ENCODE peak calls at places on chromosome 5, in five cellular contexts. Z is coronary artery; R is left ventricle myocardium inferior; W is breast epithelium; X is CD8-positive, alpha-beta memory T cell. H is an unnamed sample.

GRCh38 chr5:4674176-4674575 is 466.0 kb upstream of the ADAMTS16 start:
- DNase-seq in Z (no peak), R (no peak), W (no peak), X (no peak), H (no peak)

GRCh38 chr5:153460421-153460820 is 30.0 kb upstream of the GRIA1 start:
- DNase-seq in Z (no peak), R (no peak), W (no peak), X (no peak), H (no peak)

GRCh38 chr5:41896230-41896629 is 7.9 kb upstream of the RIMOC1 start:
- DNase-seq in Z (no peak), R (no peak), W (no peak), X (no peak), H (no peak)

GRCh38 chr5:79133121-79133656 is 21.6 kb downstream of the BHMT start:
- DNase-seq in Z (no peak), R (no peak), W (no peak), X (peak; percentile 26), H (peak; percentile 90)

GRCh38 chr5:126129431-126129830 is 293.8 kb upstream of the GRAMD2B start:
- DNase-seq in Z (no peak), R (no peak), W (no peak), X (no peak), H (no peak)

GRCh38 chr5:99398946-99399345 is 470.1 kb upstream of the CHD1 start:
- DNase-seq in Z (no peak), R (no peak), W (no peak), X (no peak), H (no peak)

GRCh38 chr5:167049771-167050567 is 1241.5 kb upstream of the WWC1 start:
- DNase-seq in Z (no peak), R (no peak), W (no peak), X (no peak), H (no peak)

GRCh38 chr5:16390825-16391224 is 74.8 kb downstream of the ZNF622 start:
- DNase-seq in Z (no peak), R (no peak), W (no peak), X (no peak), H (no peak)

GRCh38 chr5:60916646-60917045 is 28.2 kb downstream of the ERCC8 start:
- DNase-seq in Z (no peak), R (no peak), W (no peak), X (no peak), H (peak; percentile 40)

GRCh38 chr5:173010021-173010420 is 26.4 kb downstream of the ATP6V0E1 start:
- DNase-seq in Z (peak; percentile 60), R (no peak), W (no peak), X (no peak), H (peak; percentile 42)

GRCh38 chr5:90529234-90529938 is at the start of gene LYSMD3:
- DNase-seq in Z (peak; percentile 99), R (peak; percentile 99), W (peak; percentile 96), X (peak; percentile 96), H (peak; percentile 99)

GRCh38 chr5:155587458-155587857 is 573.9 kb downstream of the KIF4B start:
- DNase-seq in Z (no peak), R (no peak), W (no peak), X (no peak), H (no peak)

GRCh38 chr5:131150408-131150807 is 14.6 kb downstream of the HINT1 start:
- DNase-seq in Z (no peak), R (no peak), W (no peak), X (no peak), H (no peak)

GRCh38 chr5:59798862-59799667 is 94.5 kb downstream of the PDE4D start:
- DNase-seq in Z (no peak), R (no peak), W (no peak), X (no peak), H (peak; percentile 16)

GRCh38 chr5:90849939-90850338 is 291.3 kb downstream of the ADGRV1 start:
- DNase-seq in Z (no peak), R (no peak), W (no peak), X (no peak), H (no peak)

GRCh38 chr5:53362521-53362941 is 117.9 kb upstream of the FST start:
- DNase-seq in Z (no peak), R (no peak), W (no peak), X (no peak), H (peak; percentile 92)

GRCh38 chr5:65198777-65199120 is 283.0 kb downstream of the ADAMTS6 start:
- DNase-seq in Z (no peak), R (no peak), W (no peak), X (no peak), H (peak; percentile 91)

GRCh38 chr5:137658324-137658723 is 77.6 kb downstream of the KLHL3 start:
- DNase-seq in Z (no peak), R (no peak), W (no peak), X (no peak), H (no peak)

GRCh38 chr5:93054424-93055165 is 526.4 kb downstream of the NR2F1-AS1 start:
- DNase-seq in Z (no peak), R (no peak), W (no peak), X (no peak), H (peak; percentile 92)

GRCh38 chr5:134467231-134467630 is 55.5 kb upstream of the CDKN2AIPNL start:
- DNase-seq in Z (no peak), R (no peak), W (no peak), X (no peak), H (no peak)

GRCh38 chr5:98902733-98903132 is 26.1 kb downstream of the CHD1 start:
- DNase-seq in Z (no peak), R (no peak), W (no peak), X (no peak), H (peak; percentile 53)

GRCh38 chr5:74075900-74076484 is 450.0 kb downstream of the ARHGEF28 start:
- DNase-seq in Z (no peak), R (no peak), W (no peak), X (no peak), H (no peak)

GRCh38 chr5:138583984-138584637 is 8.9 kb upstream of the HSPA9 start:
- DNase-seq in Z (no peak), R (no peak), W (no peak), X (no peak), H (no peak)

GRCh38 chr5:96664669-96665068 is 2.5 kb downstream of the CAST start:
- DNase-seq in Z (no peak), R (no peak), W (no peak), X (peak; percentile 30), H (no peak)
- H3K4me3 ChIP-seq in Z (no peak overlapping the region), R (no peak overlapping the region), W (no peak overlapping the region), X (no peak overlapping the region), H (peak overlapping the region; percentile 94)

GRCh38 chr5:116536279-116537161 is 38.1 kb downstream of the SEMA6A start:
- DNase-seq in Z (no peak), R (no peak), W (no peak), X (no peak), H (no peak)
- H3K4me3 ChIP-seq in Z (no peak overlapping the region), R (no peak overlapping the region), W (no peak overlapping the region), X (no peak overlapping the region), H (no peak overlapping the region)

GRCh38 chr5:95923918-95924559 is 37.6 kb downstream of the ELL2 start:
- DNase-seq in Z (no peak), R (no peak), W (no peak), X (no peak), H (no peak)

GRCh38 chr5:95920822-95921221 is 40.8 kb downstream of the ELL2 start:
- DNase-seq in Z (no peak), R (no peak), W (no peak), X (no peak), H (no peak)

GRCh38 chr5:95919658-95920057 is 42.0 kb downstream of the ELL2 start:
- DNase-seq in Z (no peak), R (no peak), W (no peak), X (no peak), H (no peak)

GRCh38 chr5:95922798-95923197 is 38.9 kb downstream of the ELL2 start:
- DNase-seq in Z (no peak), R (no peak), W (no peak), X (no peak), H (no peak)

GRCh38 chr5:95921501-95921900 is 40.1 kb downstream of the ELL2 start:
- DNase-seq in Z (no peak), R (no peak), W (no peak), X (no peak), H (no peak)
- H3K4me3 ChIP-seq in Z (no peak overlapping the region), R (no peak overlapping the region), W (no peak overlapping the region), X (no peak overlapping the region), H (no peak overlapping the region)

GRCh38 chr5:175795959-175796358 is 75.4 kb upstream of the CPLX2 start:
- DNase-seq in Z (no peak), R (no peak), W (no peak), X (no peak), H (no peak)

GRCh38 chr5:175798626-175799025 is 72.8 kb upstream of the CPLX2 start:
- DNase-seq in Z (no peak), R (no peak), W (no peak), X (no peak), H (no peak)

GRCh38 chr5:175796536-175797499 is 74.6 kb upstream of the CPLX2 start:
- DNase-seq in Z (no peak), R (peak; percentile 79), W (peak; percentile 31), X (peak; percentile 86), H (peak; percentile 96)

GRCh38 chr5:175800656-175801081 is 70.7 kb upstream of the CPLX2 start:
- DNase-seq in Z (no peak), R (no peak), W (no peak), X (no peak), H (no peak)

DNA sequence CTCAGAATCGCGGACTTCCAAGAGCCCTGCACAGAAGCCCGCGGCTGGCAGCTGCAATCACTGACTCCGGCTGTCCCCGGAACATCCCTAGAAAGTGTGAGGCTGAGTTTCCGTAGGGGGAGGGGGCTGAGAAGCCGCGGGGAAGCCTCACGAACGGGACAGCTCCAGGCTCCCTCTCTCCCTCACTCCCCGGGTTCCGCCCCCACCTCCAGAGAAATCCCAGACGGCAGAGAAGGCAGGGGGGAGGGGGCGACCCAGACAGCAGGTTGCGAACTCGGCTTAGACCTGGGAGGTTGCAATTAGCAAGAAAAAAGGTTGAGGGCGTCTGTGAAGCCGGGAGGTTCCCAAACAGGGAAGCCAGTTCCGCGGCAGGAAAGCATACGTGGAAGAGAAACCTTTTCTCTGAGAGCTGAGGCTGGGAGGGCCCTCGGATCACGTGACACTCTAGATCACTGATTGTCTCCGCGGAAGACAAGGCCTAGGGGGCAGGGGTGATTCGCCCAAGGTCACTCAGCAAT is 73.8 kb upstream of the CPLX2 start:
- DNase-seq in Z (no peak), R (no peak), W (no peak), X (no peak), H (no peak)
- H3K4me3 ChIP-seq in Z (peak overlapping the region; percentile 54), R (peak overlapping the region; percentile 52), W (no peak overlapping the region), X (no peak overlapping the region), H (peak overlapping the region; percentile 52)

GRCh38 chr5:76081811-76082783 is 1.1 kb upstream of the SV2C start:
- DNase-seq in Z (no peak), R (no peak), W (no peak), X (no peak), H (no peak)
- H3K4me3 ChIP-seq in Z (peak overlapping the region; percentile 63), R (peak overlapping the region; percentile 53), W (peak overlapping the region; percentile 43), X (no peak overlapping the region), H (no peak overlapping the region)

H was measured in adipocyte.